ENCODE peak calls at places on chromosomes 13 and 19, in five cellular contexts. One of them, this sample, is unnamed.

GRCh38 chr19:15449620-15450527 is at the start of gene WIZ:
- DNase-seq in H1: no peak
- DNase-seq in mesenchymal stem cell: peak
- DNase-seq in neuronal stem cell: peak
- DNase-seq in H9: peak
- DNase-seq in this sample: peak

GRCh38 chr13:32278456-32278855 is 36.7 kb downstream of the ZAR1L start:
- DNase-seq in H1: no peak
- DNase-seq in mesenchymal stem cell: peak
- DNase-seq in neuronal stem cell: no peak
- DNase-seq in H9: no peak
- DNase-seq in this sample: no peak

GRCh38 chr13:109725297-109725696 is 61.1 kb downstream of the IRS2 start:
- DNase-seq in H1: no peak
- DNase-seq in mesenchymal stem cell: no peak
- DNase-seq in neuronal stem cell: no peak
- DNase-seq in H9: no peak
- DNase-seq in this sample: no peak

GRCh38 chr19:55118401-55118991 is 1.1 kb upstream of the PPP1R12C start:
- DNase-seq in H1: peak
- DNase-seq in mesenchymal stem cell: no peak
- DNase-seq in neuronal stem cell: peak
- DNase-seq in H9: peak
- DNase-seq in this sample: no peak

GRCh38 chr13:42602910-42603309 is 29.0 kb downstream of the TNFSF11 start:
- DNase-seq in H1: no peak
- DNase-seq in mesenchymal stem cell: no peak
- DNase-seq in neuronal stem cell: no peak
- DNase-seq in H9: no peak
- DNase-seq in this sample: no peak

GRCh38 chr13:86856996-86857395 is 814.2 kb upstream of the SLITRK5 start:
- DNase-seq in H1: no peak
- DNase-seq in mesenchymal stem cell: peak
- DNase-seq in neuronal stem cell: no peak
- DNase-seq in H9: peak
- DNase-seq in this sample: no peak

GRCh38 chr19:33387351-33388230 is 14.1 kb downstream of the CEBPG start:
- DNase-seq in H1: no peak
- DNase-seq in mesenchymal stem cell: no peak
- DNase-seq in neuronal stem cell: no peak
- DNase-seq in H9: no peak
- DNase-seq in this sample: no peak

GRCh38 chr19:10961763-10962536 is 1.1 kb downstream of the SMARCA4 start:
- DNase-seq in H1: no peak
- DNase-seq in mesenchymal stem cell: peak
- DNase-seq in neuronal stem cell: peak
- DNase-seq in H9: no peak
- DNase-seq in this sample: no peak

GRCh38 chr13:20658451-20658850 is 45.0 kb upstream of the IL17D start:
- DNase-seq in H1: no peak
- DNase-seq in mesenchymal stem cell: no peak
- DNase-seq in neuronal stem cell: no peak
- DNase-seq in H9: no peak
- DNase-seq in this sample: no peak

GRCh38 chr19:18469245-18470107 is 31.5 kb upstream of the ISYNA1 start:
- DNase-seq in H1: peak
- DNase-seq in mesenchymal stem cell: peak
- DNase-seq in neuronal stem cell: no peak
- DNase-seq in H9: peak
- DNase-seq in this sample: peak

GRCh38 chr13:23615677-23616076 is 45.5 kb downstream of the TNFRSF19 start:
- DNase-seq in H1: no peak
- DNase-seq in mesenchymal stem cell: no peak
- DNase-seq in neuronal stem cell: peak
- DNase-seq in H9: no peak
- DNase-seq in this sample: no peak

GRCh38 chr19:16062789-16063188 is 13.5 kb upstream of the TPM4 start:
- DNase-seq in H1: no peak
- DNase-seq in mesenchymal stem cell: peak
- DNase-seq in neuronal stem cell: no peak
- DNase-seq in H9: peak
- DNase-seq in this sample: peak

GRCh38 chr13:67134322-67135129 is 95.6 kb downstream of the PCDH9 start:
- DNase-seq in H1: no peak
- DNase-seq in mesenchymal stem cell: peak
- DNase-seq in neuronal stem cell: no peak
- DNase-seq in H9: no peak
- DNase-seq in this sample: no peak

GRCh38 chr13:43564941-43565340 is 221.8 kb downstream of the ENOX1 start:
- DNase-seq in H1: no peak
- DNase-seq in mesenchymal stem cell: no peak
- DNase-seq in neuronal stem cell: no peak
- DNase-seq in H9: no peak
- DNase-seq in this sample: no peak

GRCh38 chr13:24215732-24216131 is 55.2 kb downstream of the SPATA13 start:
- DNase-seq in H1: no peak
- DNase-seq in mesenchymal stem cell: peak
- DNase-seq in neuronal stem cell: no peak
- DNase-seq in H9: no peak
- DNase-seq in this sample: no peak

GRCh38 chr13:41509996-41510395 is 52.6 kb downstream of the RGCC start:
- DNase-seq in H1: no peak
- DNase-seq in mesenchymal stem cell: no peak
- DNase-seq in neuronal stem cell: no peak
- DNase-seq in H9: no peak
- DNase-seq in this sample: no peak

DNA sequence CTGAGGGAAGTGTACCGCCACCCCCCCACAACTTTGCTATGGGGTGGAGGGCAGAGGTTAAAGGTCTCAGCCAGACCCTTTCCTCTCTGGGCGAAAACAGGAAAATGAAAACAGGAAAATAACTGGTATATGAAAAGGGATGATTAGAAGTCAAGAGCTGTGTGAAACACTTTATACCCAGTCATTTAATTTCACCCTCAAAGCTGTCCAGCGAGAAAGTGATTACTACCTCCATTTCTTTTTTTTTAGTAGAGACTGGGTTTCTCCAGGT is 575 bp upstream of the PHLDB3 start:
- DNase-seq in H1: no peak
- DNase-seq in mesenchymal stem cell: no peak
- DNase-seq in neuronal stem cell: no peak
- DNase-seq in H9: no peak
- DNase-seq in this sample: no peak
- H4K91ac ChIP-seq in H1: no peak
- H4K91ac ChIP-seq in mesenchymal stem cell: no peak
- H4K91ac ChIP-seq in neuronal stem cell: no peak
- H4K91ac ChIP-seq in H9: no peak
- H4K91ac ChIP-seq in this sample: peak

GRCh38 chr19:28619842-28620429 is 593.0 kb downstream of the UQCRFS1 start:
- DNase-seq in H1: no peak
- DNase-seq in mesenchymal stem cell: no peak
- DNase-seq in neuronal stem cell: no peak
- DNase-seq in H9: no peak
- DNase-seq in this sample: no peak
- H3K9ac ChIP-seq in H1: no peak
- H3K9ac ChIP-seq in mesenchymal stem cell: no peak
- H3K9ac ChIP-seq in neuronal stem cell: no peak
- H3K9ac ChIP-seq in H9: no peak
- H3K9ac ChIP-seq in this sample: no peak

GRCh38 chr13:34964558-34964957 is 22.5 kb downstream of the NBEA start:
- DNase-seq in H1: no peak
- DNase-seq in mesenchymal stem cell: no peak
- DNase-seq in neuronal stem cell: no peak
- DNase-seq in H9: no peak
- DNase-seq in this sample: no peak
- H2BK12ac ChIP-seq in H1: no peak
- H2BK12ac ChIP-seq in mesenchymal stem cell: no peak
- H2BK12ac ChIP-seq in neuronal stem cell: no peak
- H2BK12ac ChIP-seq in H9: no peak
- H2BK12ac ChIP-seq in this sample: no peak

DNA sequence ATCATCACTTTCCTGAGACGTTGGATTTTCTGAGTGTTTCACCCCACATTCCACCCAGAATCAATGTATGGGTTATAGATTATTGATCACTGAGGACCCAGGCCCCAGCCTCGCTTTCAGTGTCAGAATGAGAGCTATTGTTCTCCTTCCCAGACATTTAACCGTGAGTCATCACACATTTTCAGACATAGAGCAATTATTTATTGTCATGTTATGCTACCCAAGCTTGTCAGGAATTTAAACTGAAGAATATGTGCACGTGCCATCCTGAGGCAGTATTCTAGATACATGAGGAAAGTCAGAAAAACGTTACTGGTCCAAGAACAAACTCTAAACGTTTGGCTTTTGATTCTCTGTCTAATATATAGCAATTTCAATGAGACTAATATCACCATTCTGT is 276.6 kb upstream of the ZNF507 start:
- DNase-seq in H1: no peak
- DNase-seq in mesenchymal stem cell: no peak
- DNase-seq in neuronal stem cell: no peak
- DNase-seq in H9: no peak
- DNase-seq in this sample: no peak
- H4K91ac ChIP-seq in H1: no peak
- H4K91ac ChIP-seq in mesenchymal stem cell: no peak
- H4K91ac ChIP-seq in neuronal stem cell: no peak
- H4K91ac ChIP-seq in H9: no peak
- H4K91ac ChIP-seq in this sample: no peak

GRCh38 chr19:53823380-53824120 is 564 bp downstream of the NLRP12 start:
- DNase-seq in H1: no peak
- DNase-seq in mesenchymal stem cell: no peak
- DNase-seq in neuronal stem cell: no peak
- DNase-seq in H9: no peak
- DNase-seq in this sample: no peak

GRCh38 chr19:53818756-53819155 is 5.4 kb downstream of the NLRP12 start:
- DNase-seq in H1: no peak
- DNase-seq in mesenchymal stem cell: no peak
- DNase-seq in neuronal stem cell: no peak
- DNase-seq in H9: peak
- DNase-seq in this sample: no peak

GRCh38 chr19:53828531-53828930 is 4.4 kb upstream of the NLRP12 start:
- DNase-seq in H1: no peak
- DNase-seq in mesenchymal stem cell: no peak
- DNase-seq in neuronal stem cell: no peak
- DNase-seq in H9: no peak
- DNase-seq in this sample: no peak

DNA sequence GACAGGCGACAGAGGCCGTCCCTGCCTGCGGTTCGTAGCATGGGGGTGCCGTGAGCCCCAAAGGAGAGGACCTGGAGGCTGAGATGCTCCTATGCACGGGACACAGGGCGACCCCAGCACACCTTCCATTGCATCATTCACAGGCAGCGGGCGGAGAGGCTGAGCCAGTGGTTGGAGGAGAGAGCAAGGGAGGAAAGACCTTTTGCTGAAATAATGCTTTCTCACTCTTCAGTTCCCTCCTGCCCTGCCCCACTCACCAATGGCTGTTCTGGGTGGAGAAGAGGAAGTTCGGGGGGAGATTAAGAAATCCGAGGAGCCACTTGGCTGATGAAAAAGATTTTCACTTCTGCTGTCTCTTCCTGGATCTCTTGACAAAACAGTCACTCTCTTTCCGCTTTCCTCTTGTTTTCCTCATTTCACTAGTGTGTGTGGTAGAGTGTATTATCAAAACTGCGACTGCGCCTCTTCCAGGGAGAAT is at the start of gene NLRP12:
- DNase-seq in H1: no peak
- DNase-seq in mesenchymal stem cell: no peak
- DNase-seq in neuronal stem cell: no peak
- DNase-seq in H9: no peak
- DNase-seq in this sample: peak
- H3K9ac ChIP-seq in H1: no peak
- H3K9ac ChIP-seq in mesenchymal stem cell: no peak
- H3K9ac ChIP-seq in neuronal stem cell: no peak
- H3K9ac ChIP-seq in H9: no peak
- H3K9ac ChIP-seq in this sample: no peak

GRCh38 chr13:49303533-49304252 is 56.0 kb downstream of the CDADC1 start:
- DNase-seq in H1: no peak
- DNase-seq in mesenchymal stem cell: no peak
- DNase-seq in neuronal stem cell: no peak
- DNase-seq in H9: no peak
- DNase-seq in this sample: no peak

GRCh38 chr13:49304763-49305695 is 57.3 kb downstream of the CDADC1 start:
- DNase-seq in H1: no peak
- DNase-seq in mesenchymal stem cell: no peak
- DNase-seq in neuronal stem cell: no peak
- DNase-seq in H9: no peak
- DNase-seq in this sample: no peak

GRCh38 chr13:49307365-49307764 is 59.6 kb downstream of the CDADC1 start:
- DNase-seq in H1: no peak
- DNase-seq in mesenchymal stem cell: no peak
- DNase-seq in neuronal stem cell: no peak
- DNase-seq in H9: no peak
- DNase-seq in this sample: no peak

GRCh38 chr13:49304356-49304755 is 56.6 kb downstream of the CDADC1 start:
- DNase-seq in H1: no peak
- DNase-seq in mesenchymal stem cell: no peak
- DNase-seq in neuronal stem cell: no peak
- DNase-seq in H9: no peak
- DNase-seq in this sample: no peak

DNA sequence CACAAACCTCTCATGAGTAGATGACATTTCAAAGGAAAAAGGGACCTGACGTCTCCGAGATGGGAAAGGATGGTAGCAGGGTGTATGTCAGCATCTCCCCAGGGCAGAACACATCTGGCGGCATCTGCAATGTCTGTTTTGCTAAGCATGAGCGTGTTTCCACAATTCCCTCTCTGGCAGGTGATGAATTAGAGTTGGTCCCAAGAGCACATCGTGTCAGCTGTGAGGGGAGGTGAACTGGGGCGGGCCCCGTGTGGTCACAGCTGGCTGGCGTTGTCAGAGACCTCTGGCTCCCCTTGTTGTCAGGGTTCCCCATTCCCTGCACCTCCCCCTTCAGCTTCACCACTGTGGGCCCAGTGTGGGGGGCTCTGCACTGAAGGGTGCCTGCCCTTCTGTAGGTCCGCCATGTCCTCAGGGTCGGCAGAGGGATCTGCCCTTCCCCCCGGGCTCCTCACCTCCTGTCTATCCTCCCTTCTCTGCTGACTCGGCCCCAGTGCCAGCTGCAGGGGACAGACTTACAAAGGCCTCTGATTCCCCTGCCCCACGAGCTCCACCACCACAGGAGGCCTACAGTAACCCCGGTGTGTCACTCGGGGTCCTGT is 58.2 kb downstream of the CDADC1 start:
- DNase-seq in H1: no peak
- DNase-seq in mesenchymal stem cell: no peak
- DNase-seq in neuronal stem cell: no peak
- DNase-seq in H9: no peak
- DNase-seq in this sample: no peak
- H2BK12ac ChIP-seq in H1: no peak
- H2BK12ac ChIP-seq in mesenchymal stem cell: no peak
- H2BK12ac ChIP-seq in neuronal stem cell: no peak
- H2BK12ac ChIP-seq in H9: no peak
- H2BK12ac ChIP-seq in this sample: no peak